ENCODE peak calls at places on chromosome 12, in seven cellular contexts. G is K562, X is OCI-LY7, R is MM.1S, O is PC-9, E is neuronal stem cell, C is PC-3. H is an unnamed sample.
A peak's percentile ranks its signal among the peaks of the same experiment; 100 is the strongest.

GRCh38 chr12:50402270-50403000 is 1.8 kb downstream of the LARP4 start:
- DNase-seq in X (no peak), E (no peak), R (no peak), O (no peak), G (peak; percentile 26), C (peak; percentile 34), H (no peak)

GRCh38 chr12:6276936-6277615 is 33.4 kb upstream of the PLEKHG6 start:
- DNase-seq in G (no peak), R (no peak), X (no peak), C (peak; percentile 35), E (no peak), O (no peak), H (peak; percentile 34)

GRCh38 chr12:30975581-30975980 is 49.0 kb downstream of the TSPAN11 start:
- DNase-seq in G (no peak), C (peak; percentile 51), R (no peak), O (peak; percentile 46), X (no peak), E (no peak), H (no peak)

GRCh38 chr12:34606749-34607519 is 584.6 kb downstream of the ALG10 start:
- DNase-seq in X (no peak), R (no peak), C (no peak), E (no peak), G (no peak), O (no peak), H (no peak)

GRCh38 chr12:70031046-70031445 is 206.0 kb downstream of the MYRFL start:
- DNase-seq in O (no peak), R (no peak), E (no peak), G (no peak), C (no peak), X (no peak), H (no peak)

GRCh38 chr12:78938341-78939084 is 73.9 kb downstream of the SYT1 start:
- DNase-seq in G (no peak), R (no peak), X (no peak), E (no peak), O (no peak), C (peak; percentile 55), H (no peak)

GRCh38 chr12:93108958-93109357 is 179.9 kb upstream of the EEA1 start:
- DNase-seq in R (no peak), G (no peak), X (no peak), E (no peak), C (no peak), O (no peak), H (no peak)

GRCh38 chr12:75471928-75472865 is 8.4 kb upstream of the GLIPR1 start:
- DNase-seq in G (no peak), R (no peak), X (peak; percentile 88), C (no peak), E (no peak), O (no peak), H (no peak)

GRCh38 chr12:124720019-124720686 is 143.5 kb downstream of the SCARB1 start:
- DNase-seq in G (no peak), C (peak; percentile 76), R (no peak), O (peak; percentile 61), X (no peak), E (no peak), H (no peak)

GRCh38 chr12:39357046-39357445 is 85.9 kb downstream of the KIF21A start:
- DNase-seq in G (no peak), O (no peak), C (no peak), X (no peak), E (no peak), R (no peak), H (no peak)

GRCh38 chr12:26940820-26941219 is 2.5 kb downstream of the FGFR1OP2 start:
- DNase-seq in G (peak; percentile 38), E (no peak), R (peak; percentile 37), C (no peak), X (peak; percentile 18), O (no peak), H (no peak)

GRCh38 chr12:110846615-110847566 is at the start of gene CCDC63:
- DNase-seq in X (no peak), O (peak; percentile 14), R (peak; percentile 24), E (peak; percentile 65), G (peak; percentile 57), C (peak; percentile 62), H (peak; percentile 90)

GRCh38 chr12:6535960-6536847 is 1.9 kb downstream of the GAPDH start:
- DNase-seq in C (no peak), X (peak; percentile 17), R (no peak), E (no peak), O (no peak), G (peak; percentile 11), H (no peak)

GRCh38 chr12:12007001-12007712 is 63.6 kb upstream of the BCL2L14 start:
- DNase-seq in X (no peak), O (no peak), R (no peak), C (peak; percentile 64), E (no peak), G (no peak), H (no peak)

GRCh38 chr12:122026706-122027328 is 5.1 kb downstream of the BCL7A start:
- DNase-seq in G (no peak), C (no peak), R (no peak), E (no peak), X (peak; percentile 80), O (no peak), H (no peak)

GRCh38 chr12:42524716-42525115 is 64.8 kb downstream of the PRICKLE1 start:
- DNase-seq in C (peak; percentile 53), O (no peak), X (no peak), G (no peak), R (no peak), E (no peak), H (no peak)

GRCh38 chr12:49253033-49253623 is 11.8 kb upstream of the TUBA1C start:
- DNase-seq in E (no peak), O (no peak), G (no peak), X (no peak), R (no peak), C (no peak), H (no peak)

GRCh38 chr12:11622774-11623375 is 26.6 kb upstream of the ETV6 start:
- DNase-seq in G (no peak), R (no peak), X (peak; percentile 46), E (no peak), C (peak; percentile 6), O (peak; percentile 10), H (no peak)

GRCh38 chr12:96698965-96699364 is 208.1 kb upstream of the NEDD1 start:
- DNase-seq in E (no peak), X (no peak), R (no peak), G (peak; percentile 20), O (peak; percentile 51), C (no peak), H (no peak)

GRCh38 chr12:15691372-15691771 is 97.8 kb downstream of the EPS8 start:
- DNase-seq in O (no peak), G (no peak), E (no peak), R (no peak), X (no peak), C (no peak), H (no peak)

GRCh38 chr12:80752464-80752863 is 35.8 kb downstream of the MYF5 start:
- DNase-seq in X (no peak), R (no peak), G (no peak), O (no peak), C (no peak), E (no peak), H (no peak)

GRCh38 chr12:5590316-5590715 is 158.4 kb downstream of the NTF3 start:
- DNase-seq in X (no peak), G (no peak), C (no peak), O (no peak), R (no peak), E (no peak), H (no peak)

GRCh38 chr12:11756523-11756922 is 107.0 kb downstream of the ETV6 start:
- DNase-seq in C (no peak), G (no peak), E (no peak), O (no peak), X (peak; percentile 53), R (no peak), H (no peak)

GRCh38 chr12:87001102-87001501 is 744.9 kb upstream of the MGAT4C start:
- DNase-seq in C (no peak), G (no peak), R (no peak), X (no peak), O (no peak), E (no peak), H (no peak)
- H2AFZ ChIP-seq in C (no peak overlapping the region), G (no peak overlapping the region), R (no peak overlapping the region), X (no peak overlapping the region), O (no peak overlapping the region), E (no peak overlapping the region), H (no peak overlapping the region)

GRCh38 chr12:132411457-132411856 is 78.5 kb upstream of the FBRSL1 start:
- DNase-seq in E (no peak), X (no peak), G (no peak), O (no peak), R (no peak), C (no peak), H (no peak)

GRCh38 chr12:132410849-132411248 is 79.1 kb upstream of the FBRSL1 start:
- DNase-seq in X (no peak), E (no peak), O (no peak), R (no peak), C (no peak), G (no peak), H (no peak)

GRCh38 chr12:132409495-132410295 is 80.3 kb upstream of the FBRSL1 start:
- DNase-seq in R (no peak), E (no peak), X (no peak), C (no peak), O (no peak), G (no peak), H (no peak)

GRCh38 chr12:132408626-132409494 is 79.5 kb upstream of the GALNT9 start:
- DNase-seq in G (no peak), R (no peak), C (no peak), X (no peak), E (no peak), O (no peak), H (no peak)

DNA sequence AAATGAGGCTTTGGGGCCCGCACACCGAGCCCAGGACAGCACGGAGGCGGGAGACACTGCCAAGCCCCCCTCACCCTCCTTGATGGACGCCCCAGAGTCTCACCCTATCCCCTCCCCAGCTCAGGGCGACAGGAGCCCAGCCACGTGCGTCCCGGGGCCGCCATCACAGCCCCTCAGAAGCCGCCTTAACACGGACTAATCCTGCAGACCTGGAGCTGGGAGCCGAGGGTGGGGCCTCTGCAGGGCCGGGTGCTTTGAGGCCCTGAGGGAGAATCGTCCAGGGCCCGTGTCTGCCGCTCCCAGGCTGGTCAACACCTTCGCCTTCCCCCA is 79.7 kb upstream of the FBRSL1 start:
- DNase-seq in R (no peak), O (no peak), X (no peak), G (no peak), C (no peak), E (no peak), H (no peak)
- H2AFZ ChIP-seq in R (no peak overlapping the region), O (no peak overlapping the region), X (no peak overlapping the region), G (no peak overlapping the region), C (no peak overlapping the region), E (no peak overlapping the region), H (no peak overlapping the region)

DNA sequence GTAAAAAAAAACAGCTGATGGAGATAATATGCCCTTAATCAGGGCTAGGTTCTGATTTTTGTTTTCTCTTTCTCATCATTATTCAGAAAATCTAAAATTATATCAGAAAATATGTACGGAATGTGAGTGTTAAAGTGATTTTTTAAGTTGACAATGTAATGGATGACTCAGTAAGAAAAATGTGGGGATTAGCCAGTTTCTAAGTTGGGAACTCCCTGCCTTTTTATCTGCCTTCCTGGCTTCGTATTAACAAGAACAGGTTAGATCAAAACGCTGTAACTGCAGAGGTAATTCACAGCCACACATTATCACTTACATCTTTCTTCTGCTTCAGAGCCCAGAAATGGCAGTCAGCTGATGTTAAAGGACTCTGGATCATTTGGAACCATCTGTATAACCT is 135.9 kb upstream of the SLC16A7 start:
- DNase-seq in O (peak; percentile 3), G (no peak), R (no peak), E (no peak), X (no peak), C (peak; percentile 30), H (no peak)
- H2AFZ ChIP-seq in O (peak overlapping the region; percentile 49), G (no peak overlapping the region), R (no peak overlapping the region), E (peak overlapping the region; percentile 17), X (no peak overlapping the region), C (peak overlapping the region; percentile 44), H (no peak overlapping the region)

GRCh38 chr12:128968668-128969067 is 115.4 kb downstream of the GLT1D1 start:
- DNase-seq in X (no peak), C (no peak), O (no peak), G (no peak), R (no peak), E (no peak), H (no peak)
- H2AFZ ChIP-seq in X (no peak overlapping the region), C (no peak overlapping the region), O (no peak overlapping the region), G (no peak overlapping the region), R (no peak overlapping the region), E (peak overlapping the region; percentile 78), H (peak overlapping the region; percentile 89)